ENCODE peak calls at places on chromosomes 11 and 22, in four cellular contexts. H is lung, A is GM23338, T is lower lobe of right lung. U is an unnamed sample.

GRCh38 chr11:58621586-58622262 is 741 bp upstream of the CNTF start:
- DNase-seq in H (no peak), A (no peak), T (no peak), U (no peak)

GRCh38 chr11:67265633-67266423 is 445 bp upstream of the GRK2 start:
- DNase-seq in H (peak; percentile 81), A (peak; percentile 84), T (peak; percentile 88), U (peak; percentile 47)

GRCh38 chr11:68998390-68998911 is 14.6 kb downstream of the MRGPRF start:
- DNase-seq in H (no peak), A (no peak), T (peak; percentile 30), U (no peak)

GRCh38 chr22:47210112-47210657 is 447.7 kb downstream of the TBC1D22A start:
- DNase-seq in H (peak; percentile 21), A (no peak), T (no peak), U (no peak)

GRCh38 chr11:1744879-1745700 is 5.3 kb downstream of the IFITM10 start:
- DNase-seq in H (no peak), A (no peak), T (no peak), U (peak; percentile 24)

GRCh38 chr22:49678137-49678841 is 149.4 kb downstream of the BRD1 start:
- DNase-seq in H (no peak), A (no peak), T (peak; percentile 9), U (peak; percentile 53)

GRCh38 chr11:16843307-16843706 is 104.9 kb downstream of the C11orf58 start:
- DNase-seq in H (no peak), A (no peak), T (no peak), U (no peak)

GRCh38 chr11:79314906-79315689 is 125.7 kb downstream of the TENM4 start:
- DNase-seq in H (no peak), A (peak; percentile 82), T (no peak), U (no peak)

GRCh38 chr11:23789938-23790371 is 706.9 kb upstream of the LUZP2 start:
- DNase-seq in H (no peak), A (no peak), T (no peak), U (no peak)

GRCh38 chr11:72975778-72976520 is 161.7 kb downstream of the ATG16L2 start:
- DNase-seq in H (no peak), A (no peak), T (no peak), U (no peak)

GRCh38 chr11:66414120-66414934 is 6.5 kb upstream of the NPAS4 start:
- DNase-seq in H (no peak), A (peak; percentile 89), T (no peak), U (no peak)

GRCh38 chr11:64036081-64037026 is 623 bp downstream of the FLRT1 start:
- DNase-seq in H (no peak), A (peak; percentile 54), T (no peak), U (no peak)

GRCh38 chr11:68959465-68960298 is 21.1 kb downstream of the MRGPRD start:
- DNase-seq in H (no peak), A (no peak), T (peak; percentile 29), U (no peak)

GRCh38 chr11:30876656-30877371 is 290.7 kb upstream of the MPPED2 start:
- DNase-seq in H (no peak), A (peak; percentile 28), T (no peak), U (no peak)

GRCh38 chr11:106853850-106854401 is 164.3 kb downstream of the GUCY1A2 start:
- DNase-seq in H (no peak), A (no peak), T (no peak), U (peak; percentile 18)

GRCh38 chr11:116787786-116788486 is at the start of gene ZPR1:
- DNase-seq in H (peak; percentile 89), A (peak; percentile 81), T (peak; percentile 93), U (no peak)

GRCh38 chr22:46053563-46054090 is 76.7 kb upstream of the WNT7B start:
- DNase-seq in H (peak; percentile 74), A (no peak), T (peak; percentile 87), U (peak; percentile 77)

GRCh38 chr11:65502852-65503603 is 4.2 kb downstream of the MALAT1 start:
- DNase-seq in H (no peak), A (no peak), T (no peak), U (no peak)

GRCh38 chr11:2776351-2777061 is 76.7 kb upstream of the KCNQ1OT1 start:
- DNase-seq in H (peak; percentile 26), A (no peak), T (peak; percentile 43), U (no peak)

GRCh38 chr11:130002846-130003716 is 446 bp upstream of the PRDM10 start:
- DNase-seq in H (peak; percentile 94), A (peak; percentile 98), T (peak; percentile 95), U (peak; percentile 89)

GRCh38 chr22:42180349-42180842 is 49.8 kb upstream of the CYP2D6 start:
- DNase-seq in H (no peak), A (no peak), T (no peak), U (no peak)

GRCh38 chr11:61477126-61477525 is 31.4 kb upstream of the LRRC10B start:
- DNase-seq in H (no peak), A (peak; percentile 24), T (no peak), U (no peak)

GRCh38 chr22:50182176-50183081 is 3.3 kb upstream of the TRABD start:
- DNase-seq in H (no peak), A (no peak), T (peak; percentile 65), U (no peak)

GRCh38 chr11:19080579-19080993 is 20.1 kb upstream of the MRGPRX2 start:
- DNase-seq in H (peak; percentile 42), A (no peak), T (peak; percentile 53), U (no peak)

GRCh38 chr11:35343033-35343598 is 76.2 kb downstream of the SLC1A2 start:
- DNase-seq in H (no peak), A (no peak), T (no peak), U (no peak)

GRCh38 chr11:118607401-118608267 is at the start of gene PHLDB1:
- DNase-seq in H (no peak), A (peak; percentile 57), T (peak; percentile 71), U (no peak)

GRCh38 chr11:65493367-65494176 is 5.3 kb upstream of the MALAT1 start:
- DNase-seq in H (peak; percentile 83), A (peak; percentile 18), T (peak; percentile 71), U (peak; percentile 95)

GRCh38 chr11:118263694-118264567 is at the start of gene MPZL2:
- DNase-seq in H (peak; percentile 85), A (peak; percentile 76), T (peak; percentile 76), U (peak; percentile 94)

GRCh38 chr22:47107431-47107830 is 345.0 kb downstream of the TBC1D22A start:
- DNase-seq in H (no peak), A (no peak), T (no peak), U (no peak)

GRCh38 chr11:45354976-45355705 is 69.0 kb upstream of the SYT13 start:
- DNase-seq in H (peak; percentile 85), A (peak; percentile 93), T (peak; percentile 83), U (no peak)

GRCh38 chr22:20002098-20002497 is 14.5 kb downstream of the ARVCF start:
- DNase-seq in H (no peak), A (no peak), T (no peak), U (no peak)

GRCh38 chr22:33524511-33525270 is 395.6 kb downstream of the LARGE1 start:
- DNase-seq in H (no peak), A (peak; percentile 35), T (no peak), U (no peak)

GRCh38 chr11:3344327-3344726 is 34.6 kb downstream of the ZNF195 start:
- DNase-seq in H (no peak), A (no peak), T (no peak), U (no peak)

GRCh38 chr22:46084376-46084775 is 66.0 kb upstream of the PPARA start:
- DNase-seq in H (no peak), A (no peak), T (peak; percentile 40), U (no peak)

GRCh38 chr11:110565344-110565684 is 135.6 kb downstream of the FDX1 start:
- DNase-seq in H (no peak), A (peak; percentile 69), T (no peak), U (no peak)

GRCh38 chr22:30210235-30210831 is 36.2 kb downstream of the LIF start:
- DNase-seq in H (no peak), A (no peak), T (no peak), U (peak; percentile 93)
- H3K27ac ChIP-seq in H (no peak overlapping the region), A (no peak overlapping the region), T (peak overlapping the region; percentile 6), U (peak overlapping the region; percentile 76)

DNA sequence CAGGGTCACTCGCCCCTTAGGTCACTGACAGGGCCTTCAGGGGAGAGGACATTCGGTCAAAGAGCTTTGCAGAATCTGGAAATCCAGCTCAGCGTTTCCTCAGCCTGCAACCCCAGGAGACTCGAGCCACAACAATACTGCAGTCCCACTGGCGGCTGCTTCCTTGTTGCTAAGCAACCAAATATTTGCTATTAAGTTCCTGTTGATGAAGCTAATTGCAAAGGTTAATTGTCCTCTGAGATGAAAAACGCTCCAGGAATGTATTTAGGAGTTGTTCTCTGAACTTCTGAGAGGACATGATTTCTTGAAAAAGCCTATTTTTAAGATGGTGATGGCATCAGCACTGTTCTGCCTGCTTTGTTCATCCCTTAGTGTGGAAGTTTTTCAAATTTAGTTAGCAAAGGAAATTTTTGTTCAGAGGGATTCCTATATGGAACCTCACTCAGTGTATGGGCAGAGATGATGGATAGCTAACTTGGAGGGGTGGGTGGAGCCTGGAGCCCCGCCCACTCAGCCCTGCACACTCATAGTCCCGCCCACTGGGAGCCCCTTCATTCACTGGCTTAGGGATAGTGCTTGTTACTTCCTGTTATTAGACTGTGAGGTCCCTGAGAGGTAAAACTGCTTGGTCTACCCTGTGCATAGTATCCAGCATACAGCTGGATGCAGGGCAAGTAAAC is 109.1 kb downstream of the CSNK2A3 start:
- DNase-seq in H (peak; percentile 33), A (peak; percentile 75), T (no peak), U (no peak)
- H3K27ac ChIP-seq in H (peak overlapping the region; percentile 61), A (no peak overlapping the region), T (peak overlapping the region; percentile 54), U (no peak overlapping the region)

DNA sequence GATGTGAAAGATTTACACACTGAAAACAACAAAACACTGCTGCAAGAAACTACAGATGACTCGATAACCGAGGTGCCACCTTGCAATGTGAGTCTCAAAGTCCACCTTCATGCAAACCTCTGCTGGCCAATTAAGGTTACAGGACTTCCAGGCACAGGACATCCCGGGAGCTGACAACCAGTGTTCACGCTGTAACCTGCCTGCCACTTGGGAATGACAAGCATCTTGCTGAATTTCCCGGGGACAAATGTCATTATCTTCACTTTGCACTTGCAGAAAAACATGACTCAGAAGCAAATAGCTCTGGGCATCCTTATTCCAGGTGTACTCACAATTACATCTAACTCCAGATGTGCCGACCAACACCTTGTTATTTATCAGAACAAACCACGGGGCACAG is 72.5 kb downstream of the SHANK2 start:
- DNase-seq in H (no peak), A (no peak), T (no peak), U (no peak)
- H3K27ac ChIP-seq in H (no peak overlapping the region), A (peak overlapping the region; percentile 74), T (no peak overlapping the region), U (no peak overlapping the region)

GRCh38 chr22:26658161-26658560 is 773 bp downstream of the MIAT start:
- DNase-seq in H (no peak), A (no peak), T (no peak), U (no peak)
- H3K27ac ChIP-seq in H (no peak overlapping the region), A (peak overlapping the region; percentile 33), T (no peak overlapping the region), U (no peak overlapping the region)

GRCh38 chr22:43505896-43506295 is 94.1 kb downstream of the MPPED1 start:
- DNase-seq in H (no peak), A (no peak), T (no peak), U (no peak)

GRCh38 chr22:43505423-43505822 is 93.6 kb downstream of the MPPED1 start:
- DNase-seq in H (no peak), A (no peak), T (no peak), U (no peak)

GRCh38 chr22:43504666-43505261 is 93.0 kb downstream of the MPPED1 start:
- DNase-seq in H (no peak), A (no peak), T (no peak), U (no peak)

GRCh38 chr22:43501951-43502874 is 90.4 kb downstream of the MPPED1 start:
- DNase-seq in H (no peak), A (no peak), T (no peak), U (no peak)

GRCh38 chr22:43504068-43504467 is 92.3 kb downstream of the MPPED1 start:
- DNase-seq in H (no peak), A (no peak), T (no peak), U (no peak)
- H3K27ac ChIP-seq in H (no peak overlapping the region), A (no peak overlapping the region), T (no peak overlapping the region), U (no peak overlapping the region)